ENCODE peak calls at places on chromosome 12, in four cellular contexts. T is GM23338, V is A549, M is HepG2. S is an unnamed sample.

GRCh38 chr12:116183741-116184141 is 93.8 kb downstream of the MED13L start:
- DNase-seq in T (no peak), M (no peak), V (no peak), S (no peak)

GRCh38 chr12:17079251-17079909 is 473.4 kb upstream of the LMO3 start:
- DNase-seq in M (peak), T (peak), V (no peak), S (no peak)

GRCh38 chr12:19882418-19882817 is 443.1 kb downstream of the AEBP2 start:
- DNase-seq in V (no peak), M (no peak), T (no peak), S (no peak)

GRCh38 chr12:105100998-105101397 is 6.5 kb upstream of the WASHC4 start:
- DNase-seq in T (no peak), M (no peak), V (no peak), S (no peak)

GRCh38 chr12:128729628-128730121 is 94.1 kb downstream of the SLC15A4 start:
- DNase-seq in T (no peak), V (no peak), M (peak), S (no peak)

GRCh38 chr12:122081108-122081696 is 2.6 kb downstream of the MLXIP start:
- DNase-seq in M (no peak), V (no peak), T (no peak), S (no peak)

GRCh38 chr12:78559441-78559840 is 305.1 kb upstream of the SYT1 start:
- DNase-seq in V (no peak), T (no peak), M (no peak), S (no peak)

GRCh38 chr12:112464605-112465004 is 45.9 kb downstream of the PTPN11 start:
- DNase-seq in T (no peak), V (no peak), M (no peak), S (no peak)

GRCh38 chr12:18684430-18684829 is 53.4 kb downstream of the PLCZ1 start:
- DNase-seq in T (no peak), M (no peak), V (no peak), S (no peak)

GRCh38 chr12:120916561-120916960 is 12.4 kb upstream of the SPPL3 start:
- DNase-seq in M (no peak), V (no peak), T (no peak), S (no peak)

GRCh38 chr12:26701604-26702215 is 131.3 kb downstream of the ITPR2 start:
- DNase-seq in T (peak), M (peak), V (peak), S (no peak)

GRCh38 chr12:18658829-18659228 is 79.0 kb downstream of the PLCZ1 start:
- DNase-seq in T (no peak), V (no peak), M (no peak), S (no peak)

GRCh38 chr12:45944771-45945170 is 45.6 kb downstream of the SCAF11 start:
- DNase-seq in T (no peak), M (no peak), V (no peak), S (no peak)

GRCh38 chr12:108324678-108325358 is 14.3 kb downstream of the CMKLR1 start:
- DNase-seq in T (no peak), V (no peak), M (no peak), S (no peak)

GRCh38 chr12:7431993-7432685 is 11.8 kb downstream of the CD163L1 start:
- DNase-seq in V (no peak), M (no peak), T (no peak), S (no peak)

GRCh38 chr12:14928946-14929345 is 9.4 kb downstream of the ERP27 start:
- DNase-seq in T (peak), V (no peak), M (no peak), S (no peak)

GRCh38 chr12:19780460-19780859 is 341.2 kb downstream of the AEBP2 start:
- DNase-seq in T (no peak), M (no peak), V (no peak), S (no peak)

GRCh38 chr12:118164798-118165486 is 29.0 kb downstream of the PEBP1 start:
- DNase-seq in T (peak), V (peak), M (peak), S (no peak)

GRCh38 chr12:132866251-132866828 is 21.1 kb downstream of the CHFR start:
- DNase-seq in M (peak), V (no peak), T (peak), S (no peak)

GRCh38 chr12:67626156-67626555 is 22.4 kb upstream of the DYRK2 start:
- DNase-seq in V (no peak), T (no peak), M (no peak), S (no peak)

DNA sequence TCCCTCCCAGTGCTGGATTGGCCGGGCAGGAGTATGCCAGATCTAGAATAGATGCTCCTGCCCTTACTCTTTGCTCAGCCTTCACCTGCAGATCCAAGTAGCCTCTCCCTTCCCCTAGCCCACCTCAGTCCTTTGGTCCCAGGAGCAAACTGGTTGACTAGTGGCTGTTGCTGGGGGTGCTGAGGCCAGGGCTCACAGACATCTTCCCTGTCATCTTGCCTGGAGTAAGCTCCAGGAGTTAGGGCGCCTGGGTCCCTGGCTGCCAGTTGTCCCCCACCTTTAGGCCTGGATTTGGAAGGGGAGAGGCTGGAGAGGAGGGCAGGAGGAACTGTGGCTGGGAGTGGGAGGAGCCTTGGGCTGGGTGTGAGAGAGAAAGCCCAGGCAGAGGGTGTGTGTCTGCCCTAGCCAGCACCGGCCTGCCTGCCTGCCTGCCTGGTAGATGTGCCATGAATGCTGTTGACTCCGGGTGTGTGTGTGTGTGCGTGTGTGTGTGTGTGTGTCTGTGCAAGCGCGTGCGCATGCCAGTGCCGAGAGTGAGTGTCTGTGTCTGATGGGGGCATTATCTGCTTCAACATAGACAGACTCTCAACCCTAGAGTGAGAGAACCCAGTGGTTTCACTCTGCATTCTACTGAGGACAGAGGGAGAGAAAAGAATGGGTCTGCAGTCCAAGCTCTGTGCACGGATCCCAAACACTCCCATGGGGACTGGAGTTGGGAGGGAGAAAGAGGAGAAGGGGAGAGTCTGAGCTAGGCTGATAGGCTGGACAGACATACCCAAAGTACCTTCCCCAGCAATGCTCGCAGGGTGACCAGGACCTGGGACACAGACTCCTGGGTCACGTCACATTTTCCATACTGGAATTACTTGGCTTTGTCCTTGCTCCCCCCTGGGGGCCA is 881 bp upstream of the RARG start:
- DNase-seq in T (peak), M (no peak), V (peak), S (no peak)
- TF ChIP-seq CTCF in T (no peak), M (no peak), V (no peak), S (no peak)

GRCh38 chr12:10624631-10625030 is 11.2 kb upstream of the MAGOHB start:
- DNase-seq in V (no peak), M (no peak), T (no peak), S (no peak)

GRCh38 chr12:10618338-10618987 is 5.1 kb upstream of the MAGOHB start:
- DNase-seq in V (no peak), T (no peak), M (no peak), S (peak)

GRCh38 chr12:10620078-10620779 is 6.8 kb upstream of the MAGOHB start:
- DNase-seq in M (no peak), V (no peak), T (no peak), S (no peak)

GRCh38 chr12:10621278-10621677 is 7.9 kb upstream of the MAGOHB start:
- DNase-seq in M (no peak), T (no peak), V (no peak), S (no peak)

GRCh38 chr12:10623131-10623530 is 9.7 kb upstream of the MAGOHB start:
- DNase-seq in M (no peak), V (no peak), T (no peak), S (no peak)
- TF ChIP-seq REST in M (no peak), V (no peak), T (no peak), S (no peak)

GRCh38 chr12:93417967-93418480 is 23.7 kb downstream of the UBE2N start:
- DNase-seq in T (no peak), M (no peak), V (no peak), S (no peak)

GRCh38 chr12:93419388-93420034 is 22.2 kb downstream of the UBE2N start:
- DNase-seq in V (peak), M (peak), T (peak), S (no peak)

DNA sequence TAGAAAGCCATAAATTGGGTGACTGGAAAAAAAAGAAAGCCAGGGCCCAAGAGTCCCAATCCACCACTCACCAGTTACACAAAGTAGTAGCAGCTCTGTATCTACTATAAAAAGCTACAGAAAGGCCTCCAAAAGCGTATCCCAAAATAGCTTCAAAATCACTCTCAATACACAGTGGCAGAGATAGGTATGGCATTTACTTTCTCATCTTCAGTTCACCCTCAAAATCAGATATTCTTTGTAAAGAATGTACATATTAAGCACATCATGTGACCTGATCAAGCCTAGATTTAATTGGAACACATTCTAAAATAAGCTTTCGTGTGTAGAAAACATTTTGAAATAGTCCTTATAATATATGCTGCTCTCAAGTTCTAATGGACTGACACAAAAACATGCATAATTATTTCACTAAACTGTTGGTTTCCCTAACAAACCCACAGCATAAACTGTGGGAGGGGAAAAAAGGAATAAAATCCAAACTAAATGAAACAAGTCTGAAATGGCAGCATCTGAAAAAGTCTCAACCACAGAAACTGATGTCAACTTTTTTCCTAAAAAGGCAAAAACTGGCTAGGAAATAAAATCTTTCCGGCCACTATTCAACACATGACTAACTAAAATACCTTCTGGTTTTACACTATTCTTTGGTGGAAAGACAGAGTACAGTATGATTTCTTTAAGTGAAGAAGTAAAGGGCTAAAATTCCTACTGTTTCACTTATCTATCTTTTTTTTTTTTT is 25.9 kb downstream of the UBE2N start:
- DNase-seq in M (no peak), T (no peak), V (no peak), S (no peak)
- TF ChIP-seq CTCF in M (no peak), T (no peak), V (no peak), S (no peak)

GRCh38 chr12:109473006-109473405 is 4.1 kb downstream of the KCTD10 start:
- DNase-seq in M (no peak), T (no peak), V (no peak), S (no peak)
- TF ChIP-seq REST in M (no peak), T (no peak), V (no peak), S (no peak)

DNA sequence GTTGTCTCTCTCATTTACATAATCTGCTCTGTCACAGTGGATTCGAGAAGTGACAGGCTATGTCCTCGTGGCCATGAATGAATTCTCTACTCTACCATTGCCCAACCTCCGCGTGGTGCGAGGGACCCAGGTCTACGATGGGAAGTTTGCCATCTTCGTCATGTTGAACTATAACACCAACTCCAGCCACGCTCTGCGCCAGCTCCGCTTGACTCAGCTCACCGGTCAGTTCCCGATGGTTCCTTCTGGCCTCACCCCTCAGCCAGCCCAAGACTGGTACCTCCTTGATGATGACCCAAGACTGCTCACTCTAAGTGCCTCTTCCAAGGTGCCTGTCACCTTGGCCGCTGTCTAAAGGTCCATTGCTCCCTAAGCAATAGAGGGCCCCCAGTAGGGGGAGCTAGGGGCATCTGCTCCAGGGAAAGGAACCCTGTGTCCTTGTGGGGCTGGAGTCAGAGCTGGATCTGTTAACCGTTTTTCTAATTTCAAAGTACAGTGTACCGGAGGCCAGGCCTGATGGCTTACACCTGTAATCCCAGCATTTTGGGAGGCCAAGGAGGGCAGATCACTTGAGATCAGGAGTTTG is 5.1 kb downstream of the ERBB3 start:
- DNase-seq in V (peak), M (no peak), T (peak), S (no peak)
- TF ChIP-seq CTCF in V (peak), M (peak), T (peak), S (peak)

GRCh38 chr12:94010307-94010706 is 138.1 kb upstream of the PLXNC1 start:
- DNase-seq in V (no peak), M (no peak), T (peak), S (no peak)

GRCh38 chr12:94012508-94013044 is 135.8 kb upstream of the PLXNC1 start:
- DNase-seq in M (no peak), T (no peak), V (no peak), S (no peak)
- TF ChIP-seq REST in M (no peak), T (no peak), V (no peak), S (no peak)

GRCh38 chr12:3303410-3304136 is 187.4 kb upstream of the PRMT8 start:
- DNase-seq in T (peak), V (no peak), M (peak), S (no peak)
- TF ChIP-seq CTCF in T (peak), V (no peak), M (peak), S (no peak)

S was measured in Panc1.